ENCODE peak calls at places on chromosomes 4 and X, in five cellular contexts. Q is left lung, K is mammary epithelial cell, R is A673, X is right lobe of liver. V is an unnamed sample. For H3K4me1, the result is how much of the 10 kb centered on the place peaks cover.

GRCh38 chrX:19629541-19629940 is 114.2 kb upstream of the MAP3K15 start:
- DNase-seq in K (no peak), R (no peak), Q (no peak), X (no peak), V (no peak)

GRCh38 chrX:56766554-56767412 is 37.7 kb downstream of the NBDY start:
- DNase-seq in R (peak), Q (peak), K (no peak), X (no peak), V (no peak)

GRCh38 chrX:46645614-46646013 is 72.0 kb downstream of the CHST7 start:
- DNase-seq in K (no peak), X (no peak), R (peak), Q (peak), V (no peak)

GRCh38 chr4:153409412-153409811 is 56.7 kb upstream of the TMEM131L start:
- DNase-seq in X (no peak), R (no peak), Q (no peak), K (peak), V (no peak)

GRCh38 chr4:149885896-149886295 is 70.3 kb upstream of the IQCM start:
- DNase-seq in X (no peak), K (peak), R (no peak), Q (no peak), V (no peak)

GRCh38 chrX:101219116-101219839 is at the start of gene DRP2:
- DNase-seq in R (no peak), K (peak), X (no peak), Q (no peak), V (no peak)

GRCh38 chrX:51459125-51459524 is 37.3 kb downstream of the NUDT11 start:
- DNase-seq in Q (no peak), R (peak), X (no peak), K (peak), V (no peak)

GRCh38 chrX:104712515-104712914 is 146.5 kb downstream of the IL1RAPL2 start:
- DNase-seq in X (no peak), K (no peak), R (no peak), Q (no peak), V (no peak)

GRCh38 chrX:149267878-149268813 is 237.0 kb downstream of the IDS start:
- DNase-seq in K (peak), Q (no peak), X (no peak), R (no peak), V (no peak)

GRCh38 chr4:145406970-145407369 is 74.7 kb upstream of the SMAD1 start:
- DNase-seq in K (no peak), X (no peak), R (no peak), Q (no peak), V (no peak)

GRCh38 chrX:23228950-23229448 is 105.7 kb upstream of the PTCHD1 start:
- DNase-seq in R (peak), X (no peak), Q (no peak), K (no peak), V (no peak)

GRCh38 chr4:81353861-81354260 is 117.8 kb downstream of the RASGEF1B start:
- DNase-seq in R (no peak), Q (no peak), K (peak), X (no peak), V (no peak)

GRCh38 chr4:175536852-175537453 is 275.1 kb downstream of the GPM6A start:
- DNase-seq in X (no peak), R (peak), Q (no peak), K (peak), V (no peak)

GRCh38 chrX:10356979-10357378 is 200.2 kb downstream of the CLCN4 start:
- DNase-seq in Q (no peak), X (no peak), K (peak), R (no peak), V (no peak)

GRCh38 chr4:118974758-118975157 is 86.1 kb downstream of the SYNPO2 start:
- DNase-seq in R (no peak), K (peak), Q (no peak), X (no peak), V (no peak)

DNA sequence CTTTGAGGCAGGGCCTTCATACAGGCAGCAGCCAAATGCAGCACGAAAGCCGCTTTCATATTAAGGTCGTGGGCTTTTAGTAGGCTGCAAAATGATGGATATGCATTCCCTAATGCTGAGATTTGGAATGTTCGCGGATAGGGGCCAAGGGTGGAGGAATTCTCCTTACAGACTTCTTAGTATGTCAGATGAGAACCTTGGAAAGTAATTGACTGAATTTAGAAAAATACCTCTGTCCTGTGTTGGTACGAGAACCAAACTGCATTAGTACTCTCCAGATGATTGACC is 1.1 kb downstream of the SEC24B start:
- DNase-seq in X (no peak), R (no peak), Q (no peak), K (no peak), V (no peak)
- H3K4me1 ChIP-seq in X (under half), R (under half), Q (under half), K (under half), V (under half)

GRCh38 chr4:124708517-124709300 is 3.8 kb downstream of the ANKRD50 start:
- DNase-seq in K (no peak), X (no peak), Q (no peak), R (no peak), V (no peak)
- H3K4me3 ChIP-seq in K (peak), X (no peak), Q (no peak), R (peak), V (no peak)

GRCh38 chr4:128831526-128832252 is 22.2 kb downstream of the JADE1 start:
- DNase-seq in R (peak), K (no peak), X (no peak), Q (no peak), V (no peak)
- H3K4me1 ChIP-seq in R (under half), K (under half), X (under half), Q (under half), V (under half)

DNA sequence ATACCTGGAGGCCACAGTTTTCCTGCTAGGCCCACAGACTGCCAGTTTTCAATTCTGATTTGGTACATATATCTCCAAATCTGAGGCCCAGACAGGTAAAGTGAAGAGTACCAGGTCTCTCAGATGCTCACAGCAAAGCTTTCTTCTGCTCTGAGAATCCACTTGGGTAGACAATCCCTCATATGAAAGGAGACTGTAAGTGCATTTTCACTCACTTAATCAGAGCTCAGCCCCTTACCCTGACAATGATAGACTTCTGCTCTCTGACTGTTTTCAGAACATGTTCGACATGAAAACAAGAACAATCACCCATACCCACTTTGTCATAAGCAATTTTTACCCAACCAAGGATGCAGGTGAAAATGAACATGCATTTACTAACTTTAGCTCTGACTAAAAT is 7.1 kb downstream of the GPRIN3 start:
- DNase-seq in K (no peak), X (no peak), Q (no peak), R (no peak), V (no peak)
- H3K4me3 ChIP-seq in K (no peak), X (no peak), Q (no peak), R (no peak), V (no peak)